ENCODE peak calls at places on chromosome 16, in ten cellular contexts. A, M, X, R, Y, F, O, J, T and L are unnamed samples.

GRCh38 chr16:1308036-1308976 is 1.1 kb upstream of the UBE2I start:
- DNase-seq in A (no peak), Y (no peak), F (peak), T (no peak), M (no peak), J (no peak), R (no peak), O (peak), X (no peak), L (no peak)

GRCh38 chr16:89842471-89843408 is 14.5 kb downstream of the SPIRE2 start:
- DNase-seq in F (no peak), X (peak), R (no peak), J (peak), O (no peak), Y (no peak), A (no peak), M (no peak), T (peak), L (no peak)

GRCh38 chr16:55297910-55298175 is 26.2 kb upstream of the IRX6 start:
- DNase-seq in T (no peak), A (no peak), O (peak), F (no peak), M (no peak), Y (no peak), J (peak), R (no peak), X (no peak), L (no peak)

GRCh38 chr16:1042776-1043349 is 29.7 kb upstream of the SSTR5 start:
- DNase-seq in Y (no peak), J (peak), F (no peak), T (no peak), R (no peak), A (no peak), X (no peak), O (no peak), M (no peak), L (no peak)

GRCh38 chr16:73170587-73170986 is 122.7 kb upstream of the ZFHX3 start:
- DNase-seq in F (no peak), O (no peak), Y (no peak), T (no peak), M (no peak), J (no peak), A (no peak), X (no peak), R (no peak), L (no peak)

GRCh38 chr16:14097182-14097951 is 26.2 kb downstream of the MRTFB start:
- DNase-seq in A (no peak), X (no peak), T (no peak), O (peak), M (no peak), Y (no peak), F (peak), J (no peak), R (no peak), L (no peak)

GRCh38 chr16:16828913-16829398 is 450.0 kb downstream of the NPIPA7 start:
- DNase-seq in F (no peak), Y (no peak), T (no peak), R (no peak), X (no peak), J (peak), O (no peak), A (no peak), M (no peak), L (no peak)

GRCh38 chr16:54954220-54954619 is 23.6 kb downstream of the IRX5 start:
- DNase-seq in T (no peak), A (no peak), R (no peak), M (no peak), O (no peak), F (no peak), X (no peak), J (no peak), Y (no peak), L (no peak)

GRCh38 chr16:10250137-10250850 is 68.1 kb upstream of the GRIN2A start:
- DNase-seq in F (peak), O (no peak), M (no peak), X (no peak), J (no peak), A (no peak), T (no peak), Y (no peak), R (no peak), L (no peak)

GRCh38 chr16:29909398-29909797 is 9.1 kb downstream of the ASPHD1 start:
- DNase-seq in R (no peak), X (peak), Y (no peak), F (no peak), T (no peak), J (no peak), A (no peak), M (no peak), O (no peak), L (no peak)

GRCh38 chr16:4852221-4852872 is 5.1 kb downstream of the UBN1 start:
- DNase-seq in F (peak), X (no peak), O (peak), T (no peak), J (peak), Y (no peak), R (no peak), A (no peak), M (no peak), L (no peak)

GRCh38 chr16:30183961-30184429 is 593 bp downstream of the CORO1A start:
- DNase-seq in F (no peak), A (no peak), M (no peak), X (no peak), R (peak), Y (no peak), O (no peak), T (peak), J (no peak), L (no peak)

GRCh38 chr16:68737046-68737729 is at the start of gene CDH1:
- DNase-seq in R (peak), X (no peak), J (no peak), O (peak), A (no peak), T (peak), M (no peak), F (peak), Y (no peak), L (no peak)

GRCh38 chr16:1533443-1533951 is at the start of gene TMEM204:
- DNase-seq in F (no peak), J (peak), R (no peak), A (peak), M (no peak), T (peak), X (peak), O (no peak), Y (peak), L (no peak)

GRCh38 chr16:79009911-79010310 is 590.6 kb downstream of the MAF start:
- DNase-seq in Y (no peak), F (no peak), M (no peak), O (no peak), T (no peak), R (no peak), A (no peak), J (no peak), X (no peak), L (no peak)

GRCh38 chr16:67561824-67562525 is 351 bp upstream of the CTCF start:
- DNase-seq in A (peak), M (peak), R (peak), Y (peak), F (peak), O (peak), J (peak), T (peak), X (peak), L (peak)

GRCh38 chr16:11639925-11640899 is 28.0 kb upstream of the SNN start:
- DNase-seq in R (no peak), M (peak), A (peak), J (peak), Y (peak), F (peak), T (no peak), O (peak), X (peak), L (peak)

GRCh38 chr16:30054959-30055553 is 10.5 kb upstream of the ALDOA start:
- DNase-seq in M (no peak), X (no peak), J (no peak), A (no peak), Y (no peak), T (peak), R (peak), F (no peak), O (peak), L (no peak)

GRCh38 chr16:71771571-71771970 is 37.1 kb downstream of the AP1G1 start:
- DNase-seq in T (no peak), Y (no peak), X (no peak), O (no peak), M (no peak), F (peak), J (no peak), A (no peak), R (no peak), L (no peak)

GRCh38 chr16:79278506-79278905 is 322.0 kb downstream of the MAF start:
- DNase-seq in J (no peak), A (no peak), F (no peak), M (no peak), O (no peak), X (no peak), R (no peak), T (peak), Y (no peak), L (no peak)

GRCh38 chr16:12315330-12316138 is 339.0 kb downstream of the SNX29 start:
- DNase-seq in R (no peak), X (no peak), M (no peak), O (no peak), Y (no peak), F (peak), J (no peak), T (no peak), A (no peak), L (no peak)

GRCh38 chr16:73202176-73202729 is 154.3 kb upstream of the ZFHX3 start:
- DNase-seq in O (no peak), A (peak), X (peak), R (no peak), M (no peak), Y (peak), J (peak), T (no peak), F (peak), L (no peak)

GRCh38 chr16:73365010-73365409 is 317.1 kb upstream of the ZFHX3 start:
- DNase-seq in O (no peak), M (no peak), Y (no peak), F (no peak), T (no peak), X (peak), R (no peak), J (peak), A (no peak), L (no peak)

GRCh38 chr16:9489823-9490467 is 398.5 kb downstream of the HAPSTR1 start:
- DNase-seq in F (no peak), T (no peak), O (no peak), R (no peak), Y (no peak), X (no peak), A (no peak), M (peak), J (peak), L (peak)

GRCh38 chr16:58418601-58419000 is 26.3 kb downstream of the GINS3 start:
- DNase-seq in T (no peak), F (no peak), Y (peak), J (peak), O (no peak), X (no peak), M (no peak), A (no peak), R (peak), L (no peak)

GRCh38 chr16:74778646-74779045 is 4.0 kb upstream of the FA2H start:
- DNase-seq in J (no peak), R (no peak), A (no peak), X (no peak), O (no peak), F (no peak), M (no peak), T (no peak), Y (no peak), L (no peak)

GRCh38 chr16:4178468-4179010 is 62.3 kb upstream of the ADCY9 start:
- DNase-seq in R (no peak), A (no peak), F (no peak), X (no peak), J (no peak), Y (no peak), O (no peak), T (no peak), M (no peak), L (no peak)

GRCh38 chr16:11679250-11679649 is 11.0 kb downstream of the SNN start:
- DNase-seq in X (no peak), J (no peak), O (no peak), F (no peak), M (peak), Y (no peak), A (no peak), R (no peak), T (no peak), L (peak)

GRCh38 chr16:27920391-27920891 is 143.1 kb downstream of the GSG1L start:
- DNase-seq in X (no peak), O (peak), M (no peak), Y (no peak), F (no peak), J (peak), A (no peak), T (no peak), R (no peak), L (peak)

GRCh38 chr16:66275795-66276428 is 90.6 kb upstream of the CDH5 start:
- DNase-seq in R (peak), Y (peak), A (no peak), X (peak), J (peak), F (peak), T (no peak), O (peak), M (no peak), L (peak)

GRCh38 chr16:66427036-66427446 is at the start of gene BEAN1:
- DNase-seq in O (no peak), R (no peak), M (no peak), T (no peak), A (no peak), J (peak), X (no peak), Y (no peak), F (peak), L (no peak)

GRCh38 chr16:16994831-16995230 is 475.9 kb downstream of the XYLT1 start:
- DNase-seq in F (no peak), X (no peak), J (no peak), O (no peak), R (no peak), A (no peak), T (no peak), Y (no peak), M (no peak), L (no peak)

GRCh38 chr16:65570261-65570660 is 448.4 kb upstream of the CDH11 start:
- DNase-seq in J (no peak), A (no peak), F (no peak), T (no peak), O (no peak), X (no peak), R (no peak), M (no peak), Y (peak), L (no peak)

GRCh38 chr16:24906199-24906808 is 60.5 kb downstream of the SLC5A11 start:
- DNase-seq in T (no peak), J (no peak), R (no peak), X (peak), Y (peak), F (no peak), M (no peak), O (peak), A (no peak), L (no peak)

GRCh38 chr16:87344165-87344930 is 27.2 kb upstream of the C16orf95 start:
- DNase-seq in O (no peak), X (no peak), T (no peak), R (no peak), M (no peak), J (no peak), Y (no peak), A (no peak), F (no peak), L (no peak)